ENCODE peak calls at places on chromosomes 6 and 20, in seven cellular contexts. One of them, this sample, is unnamed.

GRCh38 chr6:80489911-80490635 is 383.6 kb downstream of the BCKDHB start:
- DNase-seq in Peyer's patch: no peak
- DNase-seq in thoracic aorta: no peak
- DNase-seq in esophagus squamous epithelium: no peak
- DNase-seq in AG04450: no peak
- DNase-seq in brain microvascular endothelial cell: no peak
- DNase-seq in CD8-positive, alpha-beta T cell: no peak
- DNase-seq in this sample: no peak

GRCh38 chr6:40958740-40959139 is 80.3 kb downstream of the UNC5CL start:
- DNase-seq in brain microvascular endothelial cell: peak
- DNase-seq in CD8-positive, alpha-beta T cell: no peak
- DNase-seq in AG04450: no peak
- DNase-seq in esophagus squamous epithelium: no peak
- DNase-seq in Peyer's patch: no peak
- DNase-seq in thoracic aorta: no peak
- DNase-seq in this sample: no peak

GRCh38 chr6:40803897-40804702 is 216.9 kb upstream of the LRFN2 start:
- DNase-seq in Peyer's patch: no peak
- DNase-seq in thoracic aorta: no peak
- DNase-seq in brain microvascular endothelial cell: no peak
- DNase-seq in AG04450: no peak
- DNase-seq in CD8-positive, alpha-beta T cell: no peak
- DNase-seq in esophagus squamous epithelium: no peak
- DNase-seq in this sample: no peak

GRCh38 chr6:11919771-11920440 is 92.2 kb upstream of the HIVEP1 start:
- DNase-seq in AG04450: no peak
- DNase-seq in esophagus squamous epithelium: no peak
- DNase-seq in thoracic aorta: no peak
- DNase-seq in Peyer's patch: no peak
- DNase-seq in CD8-positive, alpha-beta T cell: no peak
- DNase-seq in brain microvascular endothelial cell: no peak
- DNase-seq in this sample: no peak

GRCh38 chr20:55935448-55936221 is 69.7 kb downstream of the CBLN4 start:
- DNase-seq in esophagus squamous epithelium: no peak
- DNase-seq in CD8-positive, alpha-beta T cell: no peak
- DNase-seq in AG04450: no peak
- DNase-seq in Peyer's patch: no peak
- DNase-seq in brain microvascular endothelial cell: no peak
- DNase-seq in thoracic aorta: no peak
- DNase-seq in this sample: no peak

GRCh38 chr6:31474871-31475286 is 23.1 kb upstream of the MICB start:
- DNase-seq in esophagus squamous epithelium: no peak
- DNase-seq in brain microvascular endothelial cell: no peak
- DNase-seq in Peyer's patch: peak
- DNase-seq in CD8-positive, alpha-beta T cell: no peak
- DNase-seq in AG04450: no peak
- DNase-seq in thoracic aorta: no peak
- DNase-seq in this sample: no peak

GRCh38 chr6:88985901-88986300 is 22.5 kb upstream of the RNGTT start:
- DNase-seq in CD8-positive, alpha-beta T cell: no peak
- DNase-seq in esophagus squamous epithelium: no peak
- DNase-seq in AG04450: no peak
- DNase-seq in Peyer's patch: no peak
- DNase-seq in thoracic aorta: no peak
- DNase-seq in brain microvascular endothelial cell: no peak
- DNase-seq in this sample: no peak

GRCh38 chr6:43943781-43944250 is 173.8 kb downstream of the VEGFA start:
- DNase-seq in thoracic aorta: no peak
- DNase-seq in esophagus squamous epithelium: no peak
- DNase-seq in CD8-positive, alpha-beta T cell: no peak
- DNase-seq in Peyer's patch: peak
- DNase-seq in AG04450: no peak
- DNase-seq in brain microvascular endothelial cell: no peak
- DNase-seq in this sample: no peak

GRCh38 chr20:25023316-25023715 is 30.8 kb upstream of the APMAP start:
- DNase-seq in thoracic aorta: no peak
- DNase-seq in CD8-positive, alpha-beta T cell: no peak
- DNase-seq in esophagus squamous epithelium: no peak
- DNase-seq in AG04450: no peak
- DNase-seq in brain microvascular endothelial cell: no peak
- DNase-seq in Peyer's patch: peak
- DNase-seq in this sample: peak

GRCh38 chr20:37464611-37465010 is 56.4 kb upstream of the NNAT start:
- DNase-seq in esophagus squamous epithelium: no peak
- DNase-seq in brain microvascular endothelial cell: no peak
- DNase-seq in thoracic aorta: no peak
- DNase-seq in AG04450: no peak
- DNase-seq in CD8-positive, alpha-beta T cell: no peak
- DNase-seq in Peyer's patch: no peak
- DNase-seq in this sample: no peak

GRCh38 chr6:166036321-166037105 is 131.1 kb downstream of the TBXT start:
- DNase-seq in esophagus squamous epithelium: no peak
- DNase-seq in CD8-positive, alpha-beta T cell: no peak
- DNase-seq in brain microvascular endothelial cell: no peak
- DNase-seq in AG04450: no peak
- DNase-seq in thoracic aorta: no peak
- DNase-seq in Peyer's patch: no peak
- DNase-seq in this sample: no peak

GRCh38 chr6:125584468-125584939 is 164.9 kb upstream of the HEY2 start:
- DNase-seq in brain microvascular endothelial cell: peak
- DNase-seq in thoracic aorta: no peak
- DNase-seq in CD8-positive, alpha-beta T cell: no peak
- DNase-seq in AG04450: no peak
- DNase-seq in Peyer's patch: no peak
- DNase-seq in esophagus squamous epithelium: no peak
- DNase-seq in this sample: no peak

GRCh38 chr6:71349395-71349794 is 60.8 kb downstream of the OGFRL1 start:
- DNase-seq in brain microvascular endothelial cell: no peak
- DNase-seq in CD8-positive, alpha-beta T cell: no peak
- DNase-seq in esophagus squamous epithelium: no peak
- DNase-seq in AG04450: no peak
- DNase-seq in thoracic aorta: no peak
- DNase-seq in Peyer's patch: no peak
- DNase-seq in this sample: no peak

GRCh38 chr20:44496976-44497375 is 21.3 kb downstream of the TTPAL start:
- DNase-seq in Peyer's patch: no peak
- DNase-seq in CD8-positive, alpha-beta T cell: no peak
- DNase-seq in thoracic aorta: no peak
- DNase-seq in brain microvascular endothelial cell: peak
- DNase-seq in AG04450: peak
- DNase-seq in esophagus squamous epithelium: no peak
- DNase-seq in this sample: no peak

GRCh38 chr6:18277181-18278006 is 13.1 kb upstream of the DEK start:
- DNase-seq in esophagus squamous epithelium: no peak
- DNase-seq in AG04450: no peak
- DNase-seq in Peyer's patch: no peak
- DNase-seq in thoracic aorta: no peak
- DNase-seq in brain microvascular endothelial cell: no peak
- DNase-seq in CD8-positive, alpha-beta T cell: no peak
- DNase-seq in this sample: peak

GRCh38 chr6:168333039-168333438 is 13.5 kb upstream of the DACT2 start:
- DNase-seq in CD8-positive, alpha-beta T cell: no peak
- DNase-seq in thoracic aorta: no peak
- DNase-seq in brain microvascular endothelial cell: no peak
- DNase-seq in AG04450: no peak
- DNase-seq in Peyer's patch: no peak
- DNase-seq in esophagus squamous epithelium: no peak
- DNase-seq in this sample: no peak

GRCh38 chr20:50191566-50192363 is 1.1 kb downstream of the CEBPB start:
- DNase-seq in Peyer's patch: peak
- DNase-seq in brain microvascular endothelial cell: no peak
- DNase-seq in esophagus squamous epithelium: peak
- DNase-seq in thoracic aorta: no peak
- DNase-seq in CD8-positive, alpha-beta T cell: peak
- DNase-seq in AG04450: no peak
- DNase-seq in this sample: peak

GRCh38 chr6:108947114-108947854 is 99.1 kb downstream of the ARMC2 start:
- DNase-seq in brain microvascular endothelial cell: peak
- DNase-seq in CD8-positive, alpha-beta T cell: no peak
- DNase-seq in AG04450: peak
- DNase-seq in Peyer's patch: no peak
- DNase-seq in esophagus squamous epithelium: no peak
- DNase-seq in thoracic aorta: no peak
- DNase-seq in this sample: peak

GRCh38 chr6:151478670-151479069 is 15.1 kb upstream of the CCDC170 start:
- DNase-seq in Peyer's patch: no peak
- DNase-seq in AG04450: no peak
- DNase-seq in brain microvascular endothelial cell: no peak
- DNase-seq in CD8-positive, alpha-beta T cell: no peak
- DNase-seq in esophagus squamous epithelium: no peak
- DNase-seq in thoracic aorta: no peak
- DNase-seq in this sample: no peak

GRCh38 chr20:47659904-47660601 is 125.2 kb downstream of the SULF2 start:
- DNase-seq in esophagus squamous epithelium: no peak
- DNase-seq in thoracic aorta: no peak
- DNase-seq in CD8-positive, alpha-beta T cell: no peak
- DNase-seq in brain microvascular endothelial cell: no peak
- DNase-seq in Peyer's patch: no peak
- DNase-seq in AG04450: no peak
- DNase-seq in this sample: no peak

GRCh38 chr20:24473435-24473834 is 4.0 kb downstream of the SYNDIG1 start:
- DNase-seq in esophagus squamous epithelium: no peak
- DNase-seq in AG04450: no peak
- DNase-seq in thoracic aorta: no peak
- DNase-seq in brain microvascular endothelial cell: no peak
- DNase-seq in CD8-positive, alpha-beta T cell: no peak
- DNase-seq in Peyer's patch: no peak
- DNase-seq in this sample: no peak

DNA sequence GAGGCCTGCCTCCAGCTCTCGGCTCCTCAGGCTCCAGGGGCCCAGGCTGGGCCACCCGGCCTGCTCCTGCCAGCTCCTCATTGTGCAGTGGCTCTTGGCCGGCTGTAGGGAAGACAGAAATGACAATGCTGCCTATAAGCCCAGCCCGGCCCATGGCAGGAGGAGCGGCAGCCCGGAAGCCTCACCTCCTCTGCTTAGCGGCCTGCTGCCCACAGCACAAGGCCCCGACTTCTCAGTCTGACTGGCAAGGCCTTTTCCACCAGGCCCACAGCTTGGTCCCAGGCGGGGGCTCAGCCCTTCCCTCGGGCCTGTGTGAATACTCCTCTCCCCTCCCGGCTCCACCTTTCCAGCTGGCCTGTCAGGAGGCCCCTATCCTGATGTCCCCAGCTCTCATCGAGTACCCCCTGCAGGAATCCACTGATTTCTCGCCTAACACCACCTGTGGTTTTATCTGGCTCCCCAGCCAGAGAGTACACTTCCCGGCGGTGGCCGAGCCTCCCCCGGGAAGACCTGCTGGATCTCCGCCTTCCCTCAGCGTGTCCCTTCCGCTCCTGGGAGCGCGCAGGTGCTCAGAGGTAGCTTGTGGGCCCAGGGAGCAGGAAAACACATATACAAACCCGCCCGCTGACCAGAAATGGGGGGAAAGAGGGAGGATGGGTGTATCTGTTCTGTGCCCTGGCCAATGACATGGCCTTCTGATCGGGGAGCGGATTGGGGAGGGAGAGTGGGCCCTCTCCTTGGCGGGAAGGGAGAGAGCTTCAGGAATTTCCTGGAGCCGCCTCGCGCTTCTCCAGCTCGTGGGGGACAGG is 963 bp downstream of the DDRGK1 start:
- DNase-seq in esophagus squamous epithelium: no peak
- DNase-seq in AG04450: no peak
- DNase-seq in brain microvascular endothelial cell: no peak
- DNase-seq in thoracic aorta: no peak
- DNase-seq in CD8-positive, alpha-beta T cell: peak
- DNase-seq in Peyer's patch: peak
- DNase-seq in this sample: peak
- H3K27ac ChIP-seq in esophagus squamous epithelium: peak
- H3K27ac ChIP-seq in AG04450: no peak
- H3K27ac ChIP-seq in brain microvascular endothelial cell: peak
- H3K27ac ChIP-seq in thoracic aorta: peak
- H3K27ac ChIP-seq in CD8-positive, alpha-beta T cell: peak
- H3K27ac ChIP-seq in Peyer's patch: peak
- H3K27ac ChIP-seq in this sample: peak

DNA sequence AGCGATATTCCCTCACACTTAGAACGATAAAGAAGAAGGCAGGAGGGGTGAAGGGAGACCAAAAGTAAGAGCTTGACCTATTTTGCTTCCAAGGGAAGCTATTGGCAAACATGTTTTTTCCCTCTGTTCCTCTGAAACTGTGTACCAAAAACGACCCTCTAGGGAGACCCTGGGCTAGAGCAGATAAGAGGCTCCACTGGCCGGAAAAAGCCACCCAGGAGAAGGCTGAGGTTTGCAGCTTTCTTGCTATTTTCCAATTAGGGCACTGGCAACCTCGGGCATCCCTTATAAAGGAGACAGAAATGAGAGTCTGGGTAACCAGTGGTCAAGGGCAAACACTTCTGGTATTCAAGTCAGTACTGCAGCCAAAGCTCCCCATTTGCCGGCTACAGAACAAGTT is 168.0 kb downstream of the KIF16B start:
- DNase-seq in AG04450: no peak
- DNase-seq in CD8-positive, alpha-beta T cell: no peak
- DNase-seq in esophagus squamous epithelium: no peak
- DNase-seq in thoracic aorta: no peak
- DNase-seq in Peyer's patch: no peak
- DNase-seq in brain microvascular endothelial cell: no peak
- DNase-seq in this sample: no peak
- H3K27ac ChIP-seq in AG04450: no peak
- H3K27ac ChIP-seq in CD8-positive, alpha-beta T cell: no peak
- H3K27ac ChIP-seq in esophagus squamous epithelium: no peak
- H3K27ac ChIP-seq in thoracic aorta: no peak
- H3K27ac ChIP-seq in Peyer's patch: no peak
- H3K27ac ChIP-seq in brain microvascular endothelial cell: no peak
- H3K27ac ChIP-seq in this sample: no peak

DNA sequence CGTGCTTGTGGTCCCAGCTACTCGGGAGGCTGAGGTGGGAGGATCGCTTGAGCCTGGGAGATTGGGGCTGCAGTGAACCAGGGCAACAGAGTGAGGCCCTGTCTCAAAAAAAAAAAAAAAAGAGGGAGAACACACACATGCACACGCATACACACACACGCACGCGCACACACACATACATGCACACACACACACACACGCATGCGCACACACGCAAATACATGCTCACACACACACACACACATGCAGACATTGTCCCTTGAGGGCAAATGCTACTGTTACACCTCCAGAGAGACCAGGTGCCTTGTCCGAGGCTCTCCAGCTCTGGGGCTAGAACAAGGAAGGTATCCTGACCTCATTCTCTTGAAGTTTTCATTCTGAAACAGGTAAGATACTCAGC is 64.5 kb downstream of the RAB44 start:
- DNase-seq in brain microvascular endothelial cell: no peak
- DNase-seq in esophagus squamous epithelium: no peak
- DNase-seq in CD8-positive, alpha-beta T cell: no peak
- DNase-seq in Peyer's patch: no peak
- DNase-seq in thoracic aorta: no peak
- DNase-seq in AG04450: no peak
- DNase-seq in this sample: no peak
- H3K27ac ChIP-seq in brain microvascular endothelial cell: no peak
- H3K27ac ChIP-seq in esophagus squamous epithelium: no peak
- H3K27ac ChIP-seq in CD8-positive, alpha-beta T cell: no peak
- H3K27ac ChIP-seq in Peyer's patch: no peak
- H3K27ac ChIP-seq in thoracic aorta: no peak
- H3K27ac ChIP-seq in AG04450: no peak
- H3K27ac ChIP-seq in this sample: no peak

DNA sequence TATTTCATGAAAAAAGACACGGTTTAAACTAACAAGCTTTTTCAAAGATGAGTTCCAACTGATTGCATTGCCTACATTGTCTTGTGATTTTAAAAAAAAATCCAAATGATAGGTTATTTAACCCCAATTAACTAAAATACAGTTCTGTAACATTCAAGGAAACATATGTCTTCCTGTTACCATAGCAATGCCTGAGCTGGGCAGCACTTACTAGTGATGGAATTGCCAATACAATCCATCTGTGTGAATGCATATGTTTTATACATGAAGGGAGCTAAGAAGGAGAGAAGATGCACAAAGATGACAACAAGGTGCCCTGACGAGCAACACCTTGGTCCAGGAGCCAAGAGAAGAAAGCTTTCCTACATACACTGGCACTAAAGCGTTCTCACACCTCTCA is 68.7 kb downstream of the POPDC3 start:
- DNase-seq in Peyer's patch: no peak
- DNase-seq in thoracic aorta: no peak
- DNase-seq in AG04450: no peak
- DNase-seq in esophagus squamous epithelium: no peak
- DNase-seq in CD8-positive, alpha-beta T cell: no peak
- DNase-seq in brain microvascular endothelial cell: no peak
- DNase-seq in this sample: no peak
- H3K27ac ChIP-seq in Peyer's patch: no peak
- H3K27ac ChIP-seq in thoracic aorta: no peak
- H3K27ac ChIP-seq in AG04450: no peak
- H3K27ac ChIP-seq in esophagus squamous epithelium: no peak
- H3K27ac ChIP-seq in CD8-positive, alpha-beta T cell: no peak
- H3K27ac ChIP-seq in brain microvascular endothelial cell: no peak
- H3K27ac ChIP-seq in this sample: no peak